ENCODE peak calls at places on chromosomes 4 and X, in eight cellular contexts. Q, T, W, K, L, G, Y and S are unnamed samples.

GRCh38 chrX:66163849-66164401 is at the start of gene HEPH:
- DNase-seq in Q (no peak), T (peak), W (no peak), K (no peak), L (peak), G (no peak), Y (peak), S (peak)

GRCh38 chrX:2351999-2352995 is 148.5 kb downstream of the DHRSX start:
- DNase-seq in Q (peak), T (no peak), W (no peak), K (no peak), L (peak), G (no peak), Y (no peak), S (no peak)

GRCh38 chr4:103934178-103934789 is 214.5 kb upstream of the TACR3 start:
- DNase-seq in Q (no peak), T (no peak), W (no peak), K (no peak), L (peak), G (no peak), Y (no peak), S (no peak)

GRCh38 chrX:14528629-14529287 is 578 bp upstream of the GLRA2 start:
- DNase-seq in Q (peak), T (peak), W (no peak), K (no peak), L (peak), G (peak), Y (peak), S (peak)

GRCh38 chrX:107542500-107542899 is 85.8 kb upstream of the PRPS1 start:
- DNase-seq in Q (no peak), T (peak), W (no peak), K (no peak), L (peak), G (no peak), Y (no peak), S (no peak)

GRCh38 chr4:156420557-156420956 is 466.9 kb upstream of the CTSO start:
- DNase-seq in Q (no peak), T (no peak), W (no peak), K (no peak), L (peak), G (no peak), Y (no peak), S (no peak)

GRCh38 chr4:144645621-144646522 is at the start of gene HHIP:
- DNase-seq in Q (peak), T (peak), W (no peak), K (no peak), L (peak), G (peak), Y (peak), S (peak)

GRCh38 chr4:3040447-3041191 is 33.7 kb downstream of the HTT-AS start:
- DNase-seq in Q (no peak), T (no peak), W (no peak), K (no peak), L (no peak), G (no peak), Y (no peak), S (no peak)

GRCh38 chr4:59869056-59869455 is 1331.1 kb upstream of the ADGRL3 start:
- DNase-seq in Q (no peak), T (no peak), W (no peak), K (no peak), L (no peak), G (no peak), Y (no peak), S (no peak)

GRCh38 chr4:84582988-84583870 is at the start of gene CDS1:
- DNase-seq in Q (peak), T (peak), W (no peak), K (no peak), L (peak), G (no peak), Y (peak), S (no peak)

GRCh38 chrX:111005151-111005550 is 90.8 kb upstream of the PAK3 start:
- DNase-seq in Q (no peak), T (no peak), W (no peak), K (no peak), L (no peak), G (no peak), Y (no peak), S (no peak)

GRCh38 chr4:155593793-155594192 is 72.9 kb upstream of the GUCY1A1 start:
- DNase-seq in Q (no peak), T (no peak), W (no peak), K (no peak), L (no peak), G (no peak), Y (no peak), S (no peak)

GRCh38 chrX:132671229-132671641 is 182.4 kb upstream of the MBNL3 start:
- DNase-seq in Q (no peak), T (peak), W (no peak), K (no peak), L (peak), G (no peak), Y (no peak), S (no peak)

GRCh38 chr4:141686929-141687328 is 50.5 kb downstream of the IL15 start:
- DNase-seq in Q (no peak), T (no peak), W (no peak), K (no peak), L (no peak), G (no peak), Y (no peak), S (peak)

GRCh38 chr4:2793920-2794706 is 1.2 kb downstream of the SH3BP2 start:
- DNase-seq in Q (no peak), T (peak), W (no peak), K (peak), L (peak), G (peak), Y (peak), S (peak)

GRCh38 chr4:81807386-81807785 is 335.7 kb upstream of the RASGEF1B start:
- DNase-seq in Q (no peak), T (no peak), W (no peak), K (no peak), L (no peak), G (no peak), Y (no peak), S (no peak)

GRCh38 chr4:79213040-79213439 is 112.8 kb downstream of the NAA11 start:
- DNase-seq in Q (no peak), T (no peak), W (no peak), K (no peak), L (no peak), G (no peak), Y (no peak), S (no peak)

GRCh38 chr4:164169591-164169990 is 584.3 kb upstream of the SMIM31 start:
- DNase-seq in Q (no peak), T (no peak), W (no peak), K (no peak), L (no peak), G (no peak), Y (no peak), S (no peak)

DNA sequence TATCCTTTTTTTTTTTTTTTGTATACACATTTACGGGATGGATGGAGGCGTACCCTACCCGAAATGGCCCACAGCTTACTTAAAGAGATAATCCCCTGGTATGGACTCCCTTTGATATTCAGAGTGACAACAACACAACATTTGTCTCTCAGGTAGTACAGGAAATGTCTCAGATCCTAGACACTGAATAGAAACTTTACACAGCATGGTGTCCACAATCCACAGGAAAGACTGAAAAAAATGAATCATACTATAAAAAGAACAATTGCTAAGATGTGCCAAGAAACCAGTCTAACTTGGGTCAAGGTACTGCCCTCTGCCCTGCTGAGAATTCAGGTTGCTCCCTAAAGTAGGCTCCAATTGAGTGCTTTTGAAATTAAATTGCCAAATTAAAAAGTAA is 100.8 kb upstream of the LANCL3 start:
- DNase-seq in Q (no peak), T (no peak), W (no peak), K (no peak), L (no peak), G (no peak), Y (no peak), S (no peak)
- H3K27ac ChIP-seq in Q (no peak), T (no peak), W (no peak), K (no peak), L (no peak), G (no peak), Y (no peak), S (no peak)

GRCh38 chr4:993111-994029 is at the start of gene SLC26A1:
- DNase-seq in Q (no peak), T (no peak), W (no peak), K (no peak), L (no peak), G (no peak), Y (peak), S (no peak)
- H3K27ac ChIP-seq in Q (no peak), T (no peak), W (no peak), K (no peak), L (no peak), G (no peak), Y (peak), S (no peak)

GRCh38 chr4:185504098-185505047 is 30.9 kb downstream of the PDLIM3 start:
- DNase-seq in Q (no peak), T (no peak), W (no peak), K (no peak), L (peak), G (no peak), Y (peak), S (peak)

GRCh38 chr4:185500576-185500975 is 29.0 kb upstream of the CCDC110 start:
- DNase-seq in Q (no peak), T (no peak), W (no peak), K (no peak), L (no peak), G (no peak), Y (no peak), S (no peak)

GRCh38 chr4:185508162-185508561 is 27.1 kb downstream of the PDLIM3 start:
- DNase-seq in Q (no peak), T (no peak), W (no peak), K (no peak), L (no peak), G (no peak), Y (no peak), S (no peak)

GRCh38 chr4:185510803-185511202 is 24.5 kb downstream of the PDLIM3 start:
- DNase-seq in Q (no peak), T (no peak), W (no peak), K (no peak), L (no peak), G (no peak), Y (no peak), S (no peak)

GRCh38 chr4:185506422-185506821 is 28.9 kb downstream of the PDLIM3 start:
- DNase-seq in Q (no peak), T (no peak), W (no peak), K (no peak), L (no peak), G (no peak), Y (no peak), S (no peak)
- H3K27ac ChIP-seq in Q (no peak), T (no peak), W (peak), K (peak), L (no peak), G (no peak), Y (no peak), S (no peak)

GRCh38 chrX:53254570-53255461 is 26.6 kb downstream of the IQSEC2 start:
- DNase-seq in Q (no peak), T (no peak), W (no peak), K (no peak), L (no peak), G (no peak), Y (no peak), S (no peak)

GRCh38 chrX:53257670-53258423 is 23.5 kb downstream of the IQSEC2 start:
- DNase-seq in Q (no peak), T (no peak), W (no peak), K (no peak), L (no peak), G (no peak), Y (no peak), S (no peak)

GRCh38 chrX:53257166-53257565 is 24.2 kb downstream of the IQSEC2 start:
- DNase-seq in Q (no peak), T (no peak), W (no peak), K (no peak), L (no peak), G (no peak), Y (no peak), S (no peak)

GRCh38 chrX:53256446-53257041 is 24.8 kb downstream of the IQSEC2 start:
- DNase-seq in Q (no peak), T (peak), W (no peak), K (no peak), L (no peak), G (no peak), Y (no peak), S (no peak)

GRCh38 chrX:53255738-53256191 is 25.6 kb downstream of the IQSEC2 start:
- DNase-seq in Q (no peak), T (no peak), W (no peak), K (no peak), L (no peak), G (no peak), Y (no peak), S (no peak)
- H3K27ac ChIP-seq in Q (no peak), T (no peak), W (no peak), K (no peak), L (no peak), G (no peak), Y (no peak), S (no peak)